ENCODE peak calls at places on chromosomes 16 and 17, in eight cellular contexts. One of them, this sample, is unnamed.

GRCh38 chr16:22323173-22323997 is 26.2 kb downstream of the POLR3E start:
- DNase-seq in HepG2: no peak
- DNase-seq in testis: no peak
- DNase-seq in breast epithelium: no peak
- DNase-seq in GM12891: no peak
- DNase-seq in adrenal gland: no peak
- DNase-seq in lower leg skin: no peak
- DNase-seq in HCT116: no peak
- DNase-seq in this sample: no peak

GRCh38 chr17:8629371-8630226 is 926 bp downstream of the MYH10 start:
- DNase-seq in HCT116: no peak
- DNase-seq in testis: peak
- DNase-seq in HepG2: no peak
- DNase-seq in GM12891: peak
- DNase-seq in breast epithelium: no peak
- DNase-seq in lower leg skin: peak
- DNase-seq in adrenal gland: peak
- DNase-seq in this sample: no peak

GRCh38 chr17:48624544-48625501 is 1.3 kb downstream of the HOXB9 start:
- DNase-seq in HepG2: no peak
- DNase-seq in testis: no peak
- DNase-seq in breast epithelium: no peak
- DNase-seq in HCT116: no peak
- DNase-seq in adrenal gland: no peak
- DNase-seq in lower leg skin: no peak
- DNase-seq in GM12891: no peak
- DNase-seq in this sample: no peak

GRCh38 chr16:49747654-49748053 is 108.3 kb downstream of the ZNF423 start:
- DNase-seq in testis: no peak
- DNase-seq in lower leg skin: no peak
- DNase-seq in HCT116: no peak
- DNase-seq in HepG2: no peak
- DNase-seq in breast epithelium: no peak
- DNase-seq in adrenal gland: no peak
- DNase-seq in GM12891: no peak
- DNase-seq in this sample: no peak

GRCh38 chr16:24309222-24309905 is 53.2 kb downstream of the CACNG3 start:
- DNase-seq in HepG2: peak
- DNase-seq in GM12891: no peak
- DNase-seq in breast epithelium: no peak
- DNase-seq in testis: peak
- DNase-seq in adrenal gland: peak
- DNase-seq in lower leg skin: no peak
- DNase-seq in HCT116: peak
- DNase-seq in this sample: peak

GRCh38 chr16:49599281-49599680 is 225.7 kb downstream of the C16orf78 start:
- DNase-seq in adrenal gland: no peak
- DNase-seq in lower leg skin: no peak
- DNase-seq in HCT116: no peak
- DNase-seq in breast epithelium: no peak
- DNase-seq in GM12891: no peak
- DNase-seq in testis: no peak
- DNase-seq in HepG2: no peak
- DNase-seq in this sample: no peak

GRCh38 chr17:49016775-49017463 is 19.7 kb downstream of the IGF2BP1 start:
- DNase-seq in adrenal gland: peak
- DNase-seq in GM12891: no peak
- DNase-seq in testis: peak
- DNase-seq in lower leg skin: no peak
- DNase-seq in breast epithelium: no peak
- DNase-seq in HCT116: peak
- DNase-seq in HepG2: no peak
- DNase-seq in this sample: peak

GRCh38 chr16:77562497-77562896 is 127.7 kb upstream of the ADAMTS18 start:
- DNase-seq in testis: no peak
- DNase-seq in lower leg skin: no peak
- DNase-seq in adrenal gland: no peak
- DNase-seq in HepG2: no peak
- DNase-seq in GM12891: no peak
- DNase-seq in breast epithelium: no peak
- DNase-seq in HCT116: no peak
- DNase-seq in this sample: no peak

GRCh38 chr16:24499193-24499814 is 40.1 kb upstream of the RBBP6 start:
- DNase-seq in breast epithelium: no peak
- DNase-seq in testis: peak
- DNase-seq in lower leg skin: no peak
- DNase-seq in adrenal gland: peak
- DNase-seq in GM12891: no peak
- DNase-seq in HepG2: peak
- DNase-seq in HCT116: peak
- DNase-seq in this sample: peak

GRCh38 chr16:10408824-10409381 is 23.0 kb downstream of the ATF7IP2 start:
- DNase-seq in GM12891: no peak
- DNase-seq in testis: no peak
- DNase-seq in HepG2: peak
- DNase-seq in HCT116: no peak
- DNase-seq in lower leg skin: no peak
- DNase-seq in adrenal gland: no peak
- DNase-seq in breast epithelium: no peak
- DNase-seq in this sample: no peak

GRCh38 chr17:10681866-10682446 is 15.4 kb downstream of the SCO1 start:
- DNase-seq in breast epithelium: no peak
- DNase-seq in HCT116: no peak
- DNase-seq in lower leg skin: no peak
- DNase-seq in adrenal gland: no peak
- DNase-seq in GM12891: no peak
- DNase-seq in testis: no peak
- DNase-seq in HepG2: no peak
- DNase-seq in this sample: no peak

GRCh38 chr16:73015612-73016487 is 32.1 kb downstream of the ZFHX3 start:
- DNase-seq in testis: no peak
- DNase-seq in HepG2: peak
- DNase-seq in GM12891: peak
- DNase-seq in breast epithelium: peak
- DNase-seq in adrenal gland: no peak
- DNase-seq in lower leg skin: peak
- DNase-seq in HCT116: peak
- DNase-seq in this sample: no peak

GRCh38 chr16:84144301-84144858 is 597 bp downstream of the HSDL1 start:
- DNase-seq in HepG2: no peak
- DNase-seq in lower leg skin: no peak
- DNase-seq in testis: peak
- DNase-seq in HCT116: no peak
- DNase-seq in breast epithelium: no peak
- DNase-seq in adrenal gland: peak
- DNase-seq in GM12891: peak
- DNase-seq in this sample: peak

GRCh38 chr17:57494446-57494845 is 238.1 kb downstream of the MSI2 start:
- DNase-seq in testis: no peak
- DNase-seq in adrenal gland: no peak
- DNase-seq in HepG2: no peak
- DNase-seq in HCT116: no peak
- DNase-seq in breast epithelium: no peak
- DNase-seq in GM12891: no peak
- DNase-seq in lower leg skin: no peak
- DNase-seq in this sample: no peak

GRCh38 chr16:4501071-4501478 is 24.9 kb downstream of the HMOX2 start:
- DNase-seq in GM12891: no peak
- DNase-seq in testis: no peak
- DNase-seq in lower leg skin: no peak
- DNase-seq in breast epithelium: no peak
- DNase-seq in HepG2: peak
- DNase-seq in adrenal gland: no peak
- DNase-seq in HCT116: no peak
- DNase-seq in this sample: no peak

GRCh38 chr17:249236-249993 is 68.0 kb upstream of the DOC2B start:
- DNase-seq in lower leg skin: no peak
- DNase-seq in GM12891: no peak
- DNase-seq in adrenal gland: peak
- DNase-seq in testis: no peak
- DNase-seq in HepG2: no peak
- DNase-seq in breast epithelium: no peak
- DNase-seq in HCT116: no peak
- DNase-seq in this sample: no peak

GRCh38 chr17:13995856-13996635 is 73.3 kb upstream of the COX10 start:
- DNase-seq in HCT116: no peak
- DNase-seq in lower leg skin: no peak
- DNase-seq in HepG2: no peak
- DNase-seq in breast epithelium: no peak
- DNase-seq in adrenal gland: no peak
- DNase-seq in GM12891: no peak
- DNase-seq in testis: no peak
- DNase-seq in this sample: no peak

DNA sequence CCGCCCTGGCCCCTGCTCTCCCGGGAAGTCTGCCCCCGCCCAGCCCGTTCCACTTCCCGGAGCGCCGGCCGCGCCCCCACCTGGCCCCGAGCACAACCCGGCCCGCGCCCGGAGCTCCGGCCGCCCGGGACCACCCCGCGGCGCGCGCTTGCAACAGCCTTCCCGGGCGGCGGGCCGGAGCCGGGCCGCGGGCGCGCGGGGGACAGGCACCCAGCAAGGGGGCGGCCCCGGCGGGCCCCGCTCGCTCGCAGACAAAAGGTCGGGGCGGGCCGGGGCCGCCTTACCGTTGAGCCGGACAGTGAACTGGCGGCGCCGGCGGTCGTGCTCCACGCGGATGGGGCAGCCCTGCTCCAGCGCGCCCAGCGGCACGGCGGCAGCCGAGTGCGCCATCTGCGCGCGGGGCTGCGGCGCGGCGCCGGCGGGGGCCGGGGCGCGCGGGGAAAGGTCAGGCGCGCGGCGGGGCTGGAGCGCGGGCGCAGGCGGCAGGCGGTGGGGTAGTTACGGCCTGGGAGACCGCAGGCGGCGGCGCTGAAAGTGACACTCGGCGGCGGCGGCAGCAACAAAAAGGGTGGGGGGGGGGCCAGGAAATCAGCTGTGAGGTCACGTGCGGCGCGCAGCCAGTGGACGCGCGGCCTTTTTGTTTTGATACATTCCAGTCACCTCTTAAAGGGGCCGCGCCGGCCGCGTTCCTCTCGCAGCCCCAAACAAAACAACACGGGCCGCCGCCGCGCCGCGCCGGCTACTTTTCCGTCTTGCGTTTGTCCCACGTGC is at the start of gene NATD1:
- DNase-seq in adrenal gland: peak
- DNase-seq in breast epithelium: peak
- DNase-seq in GM12891: peak
- DNase-seq in lower leg skin: peak
- DNase-seq in HepG2: peak
- DNase-seq in testis: peak
- DNase-seq in HCT116: peak
- DNase-seq in this sample: peak
- TF ChIP-seq POLR2A in adrenal gland: peak
- TF ChIP-seq POLR2A in breast epithelium: no peak
- TF ChIP-seq POLR2A in GM12891: no peak
- TF ChIP-seq POLR2A in lower leg skin: no peak
- TF ChIP-seq POLR2A in HepG2: peak
- TF ChIP-seq POLR2A in testis: no peak
- TF ChIP-seq POLR2A in HCT116: no peak
- TF ChIP-seq POLR2A in this sample: peak

GRCh38 chr17:40819528-40820125 is 2.8 kb downstream of the KRT10 start:
- DNase-seq in lower leg skin: no peak
- DNase-seq in HepG2: peak
- DNase-seq in GM12891: no peak
- DNase-seq in breast epithelium: no peak
- DNase-seq in adrenal gland: no peak
- DNase-seq in testis: peak
- DNase-seq in HCT116: no peak
- DNase-seq in this sample: no peak
- TF ChIP-seq POLR2A in lower leg skin: no peak
- TF ChIP-seq POLR2A in HepG2: no peak
- TF ChIP-seq POLR2A in GM12891: no peak
- TF ChIP-seq POLR2A in breast epithelium: no peak
- TF ChIP-seq POLR2A in adrenal gland: no peak
- TF ChIP-seq POLR2A in testis: no peak
- TF ChIP-seq POLR2A in HCT116: no peak
- TF ChIP-seq POLR2A in this sample: no peak

DNA sequence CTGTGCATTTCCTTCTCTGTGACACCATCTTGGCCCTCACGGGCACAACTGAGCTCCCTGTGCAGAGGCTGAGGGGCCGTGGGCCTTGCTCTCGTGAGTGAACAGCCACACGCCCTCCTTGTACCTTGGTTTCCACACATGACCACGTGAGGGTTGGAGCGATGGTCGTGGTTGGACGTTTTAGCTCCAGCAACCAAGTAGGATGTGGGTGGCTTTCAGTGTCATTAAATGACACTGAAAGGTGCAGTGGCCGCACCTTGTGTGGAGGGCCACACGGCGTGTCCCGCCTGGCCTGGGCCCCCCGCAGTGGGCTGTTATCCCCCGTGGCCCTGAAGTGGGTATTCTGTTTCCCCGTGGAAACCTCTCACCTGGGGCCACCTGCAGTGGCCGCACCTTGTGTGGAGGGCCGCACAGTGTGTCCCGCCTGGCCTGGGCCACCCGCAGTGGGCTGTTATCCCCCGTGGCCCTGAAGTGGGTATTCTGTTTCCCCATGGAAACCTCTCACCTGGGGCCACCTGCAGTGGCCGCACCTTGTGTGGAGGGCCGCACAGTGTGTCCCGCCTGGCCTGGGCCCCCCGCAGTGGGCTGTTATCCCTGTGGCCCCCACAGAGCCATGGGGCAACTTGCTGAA is 28.2 kb downstream of the ACSF3 start:
- DNase-seq in HCT116: no peak
- DNase-seq in breast epithelium: no peak
- DNase-seq in adrenal gland: no peak
- DNase-seq in lower leg skin: no peak
- DNase-seq in testis: no peak
- DNase-seq in HepG2: no peak
- DNase-seq in GM12891: no peak
- DNase-seq in this sample: no peak
- TF ChIP-seq POLR2A in HCT116: no peak
- TF ChIP-seq POLR2A in breast epithelium: no peak
- TF ChIP-seq POLR2A in adrenal gland: no peak
- TF ChIP-seq POLR2A in lower leg skin: no peak
- TF ChIP-seq POLR2A in testis: no peak
- TF ChIP-seq POLR2A in HepG2: no peak
- TF ChIP-seq POLR2A in GM12891: no peak
- TF ChIP-seq POLR2A in this sample: no peak

GRCh38 chr16:47854737-47855136 is 301.1 kb downstream of the ABCC12 start:
- DNase-seq in testis: no peak
- DNase-seq in HCT116: no peak
- DNase-seq in breast epithelium: no peak
- DNase-seq in GM12891: no peak
- DNase-seq in lower leg skin: no peak
- DNase-seq in HepG2: no peak
- DNase-seq in adrenal gland: no peak
- DNase-seq in this sample: no peak
- TF ChIP-seq POLR2A in testis: no peak
- TF ChIP-seq POLR2A in HCT116: no peak
- TF ChIP-seq POLR2A in breast epithelium: no peak
- TF ChIP-seq POLR2A in GM12891: no peak
- TF ChIP-seq POLR2A in lower leg skin: no peak
- TF ChIP-seq POLR2A in HepG2: no peak
- TF ChIP-seq POLR2A in adrenal gland: no peak
- TF ChIP-seq POLR2A in this sample: no peak

This sample was measured in H54.